ENCODE peak calls at places on chromosomes 3 and 15, in five cellular contexts. G is stomach, S is spleen, J is IMR-90, F is ovary. D is an unnamed sample.

GRCh38 chr15:34241376-34242350 is 16.8 kb downstream of the EMC4 start:
- DNase-seq in G (no peak), S (no peak), J (peak; percentile 51), F (no peak), D (peak; percentile 60)

GRCh38 chr15:80929225-80929624 is 60.4 kb downstream of the MESD start:
- DNase-seq in G (no peak), S (peak; percentile 2), J (peak; percentile 89), F (no peak), D (no peak)

GRCh38 chr15:72229076-72229946 is 1.7 kb downstream of the PKM start:
- DNase-seq in G (no peak), S (no peak), J (peak; percentile 24), F (no peak), D (no peak)

GRCh38 chr3:124731760-124732159 is 1.5 kb downstream of the UMPS start:
- DNase-seq in G (no peak), S (no peak), J (no peak), F (no peak), D (peak; percentile 13)

GRCh38 chr15:59105839-59106238 is 893 bp downstream of the CCNB2 start:
- DNase-seq in G (no peak), S (no peak), J (no peak), F (no peak), D (peak; percentile 29)

GRCh38 chr3:142958707-142959106 is 4.8 kb downstream of the PAQR9 start:
- DNase-seq in G (no peak), S (no peak), J (peak; percentile 49), F (no peak), D (peak; percentile 27)

GRCh38 chr3:186888569-186888968 is 41.8 kb upstream of the ST6GAL1 start:
- DNase-seq in G (no peak), S (no peak), J (no peak), F (no peak), D (peak; percentile 72)

GRCh38 chr15:38878946-38879345 is 314.3 kb upstream of the RASGRP1 start:
- DNase-seq in G (no peak), S (no peak), J (no peak), F (no peak), D (no peak)

GRCh38 chr3:136659253-136659652 is 92.9 kb downstream of the STAG1 start:
- DNase-seq in G (no peak), S (no peak), J (peak; percentile 87), F (no peak), D (no peak)

GRCh38 chr15:95799286-95800187 is 531.0 kb upstream of the NR2F2 start:
- DNase-seq in G (no peak), S (no peak), J (peak; percentile 90), F (no peak), D (no peak)

GRCh38 chr3:195196266-195196665 is 74.7 kb downstream of the XXYLT1 start:
- DNase-seq in G (peak; percentile 3), S (no peak), J (peak; percentile 61), F (no peak), D (no peak)

GRCh38 chr3:60779637-60780036 is 471.6 kb downstream of the FHIT start:
- DNase-seq in G (no peak), S (no peak), J (no peak), F (no peak), D (no peak)

GRCh38 chr3:60770532-60770931 is 480.7 kb downstream of the FHIT start:
- DNase-seq in G (no peak), S (no peak), J (no peak), F (no peak), D (no peak)

GRCh38 chr3:60772584-60772983 is 478.7 kb downstream of the FHIT start:
- DNase-seq in G (no peak), S (no peak), J (no peak), F (no peak), D (no peak)

GRCh38 chr3:60774617-60775016 is 476.6 kb downstream of the FHIT start:
- DNase-seq in G (no peak), S (no peak), J (no peak), F (no peak), D (no peak)

GRCh38 chr3:60775956-60776355 is 475.3 kb downstream of the FHIT start:
- DNase-seq in G (no peak), S (no peak), J (no peak), F (no peak), D (no peak)
- TF ChIP-seq POLR2A in G (no peak), S (no peak), J (no peak), F (no peak), D (no peak)

DNA sequence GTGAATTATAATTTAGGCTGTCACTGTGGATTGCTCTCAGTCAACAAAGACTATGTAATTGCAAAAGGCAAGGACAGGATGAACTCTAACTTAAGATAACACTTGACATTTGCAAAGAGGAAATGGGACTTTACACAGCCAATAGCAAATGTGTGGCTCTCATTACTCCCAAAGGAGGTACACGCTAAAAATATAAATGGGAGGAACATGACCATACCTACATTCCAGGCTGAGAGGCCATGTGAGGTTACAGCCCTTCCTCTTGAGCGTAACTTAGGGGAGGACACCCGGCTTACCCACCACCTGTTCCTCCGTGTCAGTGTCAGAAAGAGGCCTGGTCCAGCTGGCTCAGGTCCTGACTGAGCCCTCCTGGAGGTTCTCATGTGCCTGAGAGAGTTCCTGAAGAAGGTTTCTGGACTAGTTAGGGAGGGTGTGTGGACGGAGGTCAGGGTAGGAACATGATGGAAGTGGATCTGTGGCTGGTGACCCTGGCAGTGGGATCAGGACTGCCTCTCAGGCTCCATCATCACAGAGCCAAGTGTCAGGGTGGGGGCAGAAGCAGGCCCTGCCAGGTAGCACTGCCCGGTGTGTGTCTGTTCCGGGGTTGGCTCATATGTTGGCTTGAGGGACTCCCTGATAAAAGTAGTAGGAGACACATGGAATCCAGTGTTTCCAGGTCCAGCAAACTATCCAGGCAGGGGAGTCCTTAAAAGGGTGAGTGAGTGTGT is 7.9 kb downstream of the POPDC2 start:
- DNase-seq in G (no peak), S (no peak), J (no peak), F (no peak), D (no peak)
- TF ChIP-seq POLR2A in G (no peak), S (no peak), J (no peak), F (no peak), D (no peak)

DNA sequence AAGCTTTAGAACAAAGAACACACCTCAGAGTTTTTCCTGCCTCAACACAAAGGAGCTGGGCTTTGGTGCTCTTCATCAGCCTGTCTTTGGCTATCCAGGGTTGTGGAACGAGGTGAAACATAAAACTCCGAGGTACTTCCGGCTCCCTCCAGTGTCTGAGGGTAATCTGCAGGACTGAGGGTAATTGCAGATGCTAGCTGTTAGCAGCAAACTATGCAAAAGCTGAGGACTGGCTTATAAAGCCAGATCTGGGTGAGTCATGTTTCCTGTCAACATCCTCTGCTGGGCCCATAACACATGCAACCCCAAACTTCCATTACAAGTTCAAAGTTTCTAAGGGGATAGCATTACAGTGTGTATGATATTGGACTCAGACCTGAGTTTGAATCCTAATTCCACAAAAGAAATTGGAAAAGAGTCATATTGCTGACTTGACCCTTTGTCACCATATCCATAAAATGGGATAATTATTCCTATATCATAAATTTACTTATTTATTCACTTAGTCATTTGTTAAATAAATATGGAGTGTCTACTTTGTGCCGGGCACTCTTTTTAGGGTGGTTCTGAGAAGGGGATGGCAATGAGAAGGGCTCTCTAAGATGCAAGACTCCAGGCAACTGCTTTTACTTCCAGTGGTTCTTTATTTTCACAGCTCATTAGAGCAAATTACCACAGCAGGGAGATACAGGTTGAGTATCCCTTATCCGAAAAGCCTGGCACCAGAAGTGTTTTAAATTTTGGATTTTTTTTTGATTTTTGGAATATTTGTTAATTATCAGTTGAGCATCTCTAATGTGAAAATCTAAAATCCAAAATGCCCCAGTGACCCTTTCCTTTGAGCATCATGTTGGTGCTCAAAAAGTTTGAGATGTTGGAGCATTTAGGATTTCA is 9.5 kb upstream of the TRIM69 start:
- DNase-seq in G (peak; percentile 49), S (no peak), J (peak; percentile 94), F (no peak), D (no peak)
- TF ChIP-seq POLR2A in G (no peak), S (peak; percentile 86), J (peak; percentile 95), F (no peak), D (peak; percentile 58)

GRCh38 chr3:43153189-43154083 is 47.6 kb upstream of the POMGNT2 start:
- DNase-seq in G (no peak), S (no peak), J (peak; percentile 88), F (peak; percentile 97), D (no peak)
- TF ChIP-seq POLR2A in G (no peak), S (no peak), J (no peak), F (no peak), D (no peak)

GRCh38 chr3:150725548-150725947 is 21.8 kb upstream of the ERICH6 start:
- DNase-seq in G (peak; percentile 60), S (no peak), J (no peak), F (no peak), D (no peak)

GRCh38 chr3:150729682-150730360 is 26.1 kb upstream of the ERICH6 start:
- DNase-seq in G (no peak), S (no peak), J (no peak), F (no peak), D (peak; percentile 95)

GRCh38 chr3:150723946-150724345 is 20.2 kb upstream of the ERICH6 start:
- DNase-seq in G (no peak), S (no peak), J (no peak), F (no peak), D (no peak)

GRCh38 chr3:150733373-150733935 is 29.5 kb downstream of the SIAH2 start:
- DNase-seq in G (no peak), S (no peak), J (no peak), F (no peak), D (peak; percentile 98)

GRCh38 chr3:150727653-150728502 is 24.2 kb upstream of the ERICH6 start:
- DNase-seq in G (no peak), S (no peak), J (no peak), F (no peak), D (peak; percentile 92)
- TF ChIP-seq POLR2A in G (no peak), S (no peak), J (no peak), F (no peak), D (peak; percentile 82)